ENCODE peak calls at places on chromosomes 7 and 10, in ten cellular contexts. C is stimulated activated CD8-positive, alpha-beta memory T cell treated with anti-CD3 and anti-CD28 coated beads, Interleukin-4, amount 100 ng/mL, for 4 hours; D is non-pigmented ciliary epithelial cell; K is left cardiac atrium; J is heart left ventricle; X is small intestine; E is activated naive CD4-positive, alpha-beta T cell treated with anti-CD3 and anti-CD28 coated beads, Interleukin-2, amount 50 U/mL, for 72 hours; O is activated CD4-positive, alpha-beta T cell treated with anti-CD3 and anti-CD28 coated beads for 24 hours; S is amniotic stem cell; F is iris pigment epithelial cell. R is an unnamed sample.

GRCh38 chr10:121990015-121990677 is 1.2 kb downstream of the TACC2 start:
- DNase-seq in C (no peak), D (no peak), K (no peak), J (no peak), X (peak; percentile 67), E (no peak), O (no peak), S (no peak), F (no peak), R (no peak)

GRCh38 chr10:3786295-3786981 is 1.4 kb upstream of the KLF6 start:
- DNase-seq in C (no peak), D (no peak), K (no peak), J (peak; percentile 71), X (peak; percentile 82), E (no peak), O (no peak), S (no peak), F (peak; percentile 53), R (peak; percentile 14)

GRCh38 chr10:75244487-75245353 is 9.0 kb upstream of the COMTD1 start:
- DNase-seq in C (no peak), D (no peak), K (no peak), J (no peak), X (peak; percentile 55), E (no peak), O (no peak), S (no peak), F (no peak), R (no peak)

GRCh38 chr10:78511324-78512204 is 477.9 kb downstream of the RPS24 start:
- DNase-seq in C (no peak), D (no peak), K (no peak), J (no peak), X (no peak), E (no peak), O (no peak), S (no peak), F (no peak), R (no peak)

GRCh38 chr7:55074008-55074499 is 55.2 kb downstream of the EGFR start:
- DNase-seq in C (no peak), D (no peak), K (peak; percentile 54), J (peak; percentile 76), X (peak; percentile 96), E (no peak), O (no peak), S (no peak), F (peak; percentile 94), R (no peak)

GRCh38 chr7:32070406-32071360 is at the start of gene PDE1C:
- DNase-seq in C (no peak), D (no peak), K (peak; percentile 67), J (peak; percentile 90), X (no peak), E (no peak), O (no peak), S (no peak), F (no peak), R (peak; percentile 20)

GRCh38 chr7:97001221-97001620 is 4.1 kb upstream of the DLX6 start:
- DNase-seq in C (no peak), D (no peak), K (no peak), J (no peak), X (no peak), E (no peak), O (no peak), S (no peak), F (no peak), R (no peak)

GRCh38 chr7:26948617-26949118 is 84.3 kb upstream of the SKAP2 start:
- DNase-seq in C (no peak), D (no peak), K (no peak), J (no peak), X (no peak), E (no peak), O (no peak), S (no peak), F (no peak), R (no peak)

GRCh38 chr10:132918264-132918616 is 24.1 kb downstream of the CFAP46 start:
- DNase-seq in C (no peak), D (no peak), K (peak; percentile 14), J (peak; percentile 5), X (no peak), E (no peak), O (no peak), S (no peak), F (no peak), R (no peak)

GRCh38 chr7:157760004-157760730 is 423.4 kb downstream of the DNAJB6 start:
- DNase-seq in C (no peak), D (no peak), K (no peak), J (peak; percentile 1), X (no peak), E (no peak), O (no peak), S (no peak), F (no peak), R (no peak)

GRCh38 chr7:150381096-150381495 is 2.0 kb downstream of the ZNF775 start:
- DNase-seq in C (no peak), D (no peak), K (no peak), J (no peak), X (no peak), E (no peak), O (no peak), S (no peak), F (no peak), R (no peak)

GRCh38 chr7:30907527-30908267 is 4.0 kb upstream of the AQP1 start:
- DNase-seq in C (no peak), D (no peak), K (peak; percentile 52), J (peak; percentile 57), X (no peak), E (no peak), O (no peak), S (no peak), F (no peak), R (no peak)

GRCh38 chr7:39300276-39300675 is 265.9 kb upstream of the YAE1 start:
- DNase-seq in C (no peak), D (no peak), K (peak; percentile 34), J (no peak), X (no peak), E (no peak), O (no peak), S (no peak), F (no peak), R (no peak)

GRCh38 chr7:111855842-111856227 is 293.5 kb upstream of the IMMP2L start:
- DNase-seq in C (no peak), D (peak; percentile 34), K (no peak), J (no peak), X (no peak), E (no peak), O (no peak), S (peak; percentile 15), F (peak; percentile 69), R (no peak)

GRCh38 chr7:2157473-2158279 is 75.1 kb downstream of the MAD1L1 start:
- DNase-seq in C (no peak), D (peak; percentile 76), K (peak; percentile 64), J (peak; percentile 77), X (peak; percentile 43), E (no peak), O (no peak), S (no peak), F (peak; percentile 97), R (no peak)

GRCh38 chr10:88820990-88821389 is 18.5 kb downstream of the LIPM start:
- DNase-seq in C (no peak), D (no peak), K (no peak), J (no peak), X (no peak), E (no peak), O (no peak), S (peak; percentile 38), F (peak; percentile 74), R (no peak)

GRCh38 chr7:21412953-21413352 is 14.9 kb upstream of the SP4 start:
- DNase-seq in C (no peak), D (no peak), K (no peak), J (no peak), X (no peak), E (no peak), O (no peak), S (no peak), F (no peak), R (no peak)

GRCh38 chr7:136104269-136104603 is 127.1 kb upstream of the MTPN start:
- DNase-seq in C (no peak), D (no peak), K (no peak), J (no peak), X (no peak), E (no peak), O (no peak), S (no peak), F (peak; percentile 1), R (no peak)

GRCh38 chr10:96708456-96708855 is 11.9 kb downstream of the PIK3AP1 start:
- DNase-seq in C (no peak), D (no peak), K (no peak), J (no peak), X (no peak), E (no peak), O (no peak), S (no peak), F (no peak), R (no peak)

GRCh38 chr10:13990918-13991317 is 339.8 kb downstream of the FRMD4A start:
- DNase-seq in C (no peak), D (no peak), K (no peak), J (no peak), X (no peak), E (no peak), O (no peak), S (no peak), F (peak; percentile 40), R (no peak)

GRCh38 chr7:131642429-131642828 is 86.0 kb upstream of the PODXL start:
- DNase-seq in C (no peak), D (no peak), K (no peak), J (no peak), X (no peak), E (no peak), O (no peak), S (no peak), F (no peak), R (no peak)

GRCh38 chr7:122674502-122674901 is 24.4 kb downstream of the RNF133 start:
- DNase-seq in C (no peak), D (peak; percentile 9), K (peak; percentile 39), J (no peak), X (no peak), E (no peak), O (no peak), S (peak; percentile 24), F (peak; percentile 83), R (no peak)

GRCh38 chr10:29386347-29386999 is 97.6 kb downstream of the LYZL1 start:
- DNase-seq in C (no peak), D (no peak), K (no peak), J (no peak), X (peak; percentile 35), E (no peak), O (no peak), S (no peak), F (peak; percentile 31), R (no peak)

GRCh38 chr10:84510121-84510520 is 181.7 kb downstream of the CCSER2 start:
- DNase-seq in C (no peak), D (peak; percentile 70), K (no peak), J (no peak), X (no peak), E (no peak), O (no peak), S (no peak), F (peak; percentile 88), R (no peak)

GRCh38 chr7:74351836-74352235 is 62.6 kb downstream of the CLIP2 start:
- DNase-seq in C (no peak), D (no peak), K (no peak), J (no peak), X (no peak), E (no peak), O (no peak), S (no peak), F (no peak), R (no peak)

GRCh38 chr7:115707236-115707635 is 323.3 kb downstream of the TFEC start:
- DNase-seq in C (no peak), D (no peak), K (no peak), J (no peak), X (peak; percentile 22), E (no peak), O (no peak), S (no peak), F (peak; percentile 3), R (no peak)

GRCh38 chr10:34732926-34733325 is 82.2 kb downstream of the PARD3 start:
- DNase-seq in C (no peak), D (no peak), K (no peak), J (no peak), X (peak; percentile 81), E (no peak), O (no peak), S (no peak), F (peak; percentile 70), R (no peak)

GRCh38 chr7:105682331-105683070 is 101.2 kb upstream of the EFCAB10 start:
- DNase-seq in C (no peak), D (no peak), K (no peak), J (no peak), X (no peak), E (no peak), O (no peak), S (no peak), F (no peak), R (no peak)

R was measured in neural crest cell.